ENCODE peak calls at places on chromosomes 3 and 15, in six cellular contexts. L is HL-60; G is foreskin fibroblast; H is colonic mucosa; O is CD4-positive, alpha-beta T cell; Q is fibroblast of lung. M is an unnamed sample.

GRCh38 chr3:6860911-6861330 is at the start of gene GRM7:
- DNase-seq in L (no peak), G (peak), H (no peak), O (no peak), Q (peak), M (no peak)

GRCh38 chr15:47576921-47577474 is 140.3 kb upstream of the SEMA6D start:
- DNase-seq in L (no peak), G (peak), H (no peak), O (no peak), Q (no peak), M (no peak)

GRCh38 chr15:76324066-76324465 is 12.5 kb upstream of the ISL2 start:
- DNase-seq in L (no peak), G (no peak), H (no peak), O (no peak), Q (no peak), M (no peak)

GRCh38 chr3:52240886-52241244 is 1.9 kb upstream of the TWF2 start:
- DNase-seq in L (no peak), G (no peak), H (no peak), O (no peak), Q (no peak), M (no peak)

GRCh38 chr3:134611516-134611915 is 39.3 kb downstream of the KY start:
- DNase-seq in L (no peak), G (no peak), H (peak), O (no peak), Q (no peak), M (no peak)

GRCh38 chr3:71584216-71585061 is 911 bp upstream of the FOXP1 start:
- DNase-seq in L (peak), G (peak), H (peak), O (peak), Q (peak), M (no peak)

GRCh38 chr3:167816953-167817352 is 81.4 kb downstream of the SERPINI1 start:
- DNase-seq in L (no peak), G (no peak), H (no peak), O (no peak), Q (no peak), M (no peak)

GRCh38 chr3:41328916-41329315 is 129.6 kb downstream of the CTNNB1 start:
- DNase-seq in L (no peak), G (peak), H (no peak), O (no peak), Q (peak), M (no peak)

GRCh38 chr15:72141171-72142084 is 23.2 kb downstream of the SENP8 start:
- DNase-seq in L (no peak), G (no peak), H (no peak), O (no peak), Q (peak), M (no peak)

GRCh38 chr3:147521646-147522045 is 112.5 kb downstream of the ZIC1 start:
- DNase-seq in L (no peak), G (peak), H (no peak), O (no peak), Q (peak), M (no peak)

GRCh38 chr3:57778499-57778898 is 22.4 kb downstream of the SLMAP start:
- DNase-seq in L (no peak), G (peak), H (no peak), O (no peak), Q (no peak), M (no peak)

GRCh38 chr3:143464850-143465249 is 345.3 kb downstream of the CHST2 start:
- DNase-seq in L (no peak), G (peak), H (peak), O (no peak), Q (no peak), M (no peak)

GRCh38 chr3:146625117-146625775 is 20.1 kb upstream of the PLSCR5 start:
- DNase-seq in L (no peak), G (peak), H (no peak), O (no peak), Q (no peak), M (no peak)

GRCh38 chr15:70259030-70259424 is 161.3 kb upstream of the TLE3 start:
- DNase-seq in L (no peak), G (peak), H (peak), O (peak), Q (peak), M (peak)

GRCh38 chr3:172221550-172221949 is 182.2 kb downstream of the FNDC3B start:
- DNase-seq in L (no peak), G (peak), H (no peak), O (no peak), Q (peak), M (no peak)

GRCh38 chr3:138673641-138674040 is 65.1 kb downstream of the FAIM start:
- DNase-seq in L (no peak), G (no peak), H (peak), O (no peak), Q (peak), M (no peak)

GRCh38 chr3:64732570-64732969 is 44.8 kb upstream of the ADAMTS9 start:
- DNase-seq in L (no peak), G (peak), H (no peak), O (no peak), Q (no peak), M (no peak)

GRCh38 chr3:15557511-15557946 is 36.0 kb upstream of the COLQ start:
- DNase-seq in L (peak), G (peak), H (peak), O (peak), Q (peak), M (peak)

GRCh38 chr15:45891766-45892165 is 256.9 kb downstream of the SQOR start:
- DNase-seq in L (no peak), G (peak), H (no peak), O (no peak), Q (no peak), M (no peak)

GRCh38 chr3:143538577-143538981 is 309.7 kb downstream of the SLC9A9 start:
- DNase-seq in L (no peak), G (peak), H (no peak), O (no peak), Q (peak), M (no peak)

GRCh38 chr15:40847225-40847961 is 3.5 kb downstream of the SPINT1 start:
- DNase-seq in L (peak), G (peak), H (peak), O (no peak), Q (peak), M (peak)

GRCh38 chr3:22007376-22007775 is 256.4 kb upstream of the ZNF385D start:
- DNase-seq in L (peak), G (no peak), H (no peak), O (no peak), Q (no peak), M (no peak)

GRCh38 chr3:10926831-10927521 is 65.6 kb upstream of the SLC6A1 start:
- DNase-seq in L (no peak), G (no peak), H (no peak), O (no peak), Q (peak), M (no peak)

GRCh38 chr3:182636646-182637045 is 156.7 kb upstream of the ATP11B start:
- DNase-seq in L (no peak), G (no peak), H (no peak), O (no peak), Q (peak), M (no peak)

GRCh38 chr3:74633021-74633420 is 18.6 kb upstream of the CNTN3 start:
- DNase-seq in L (no peak), G (peak), H (no peak), O (no peak), Q (peak), M (no peak)

GRCh38 chr3:119497824-119498187 is 541 bp upstream of the TIMMDC1 start:
- DNase-seq in L (no peak), G (peak), H (peak), O (no peak), Q (peak), M (no peak)

GRCh38 chr3:48468329-48468731 is 21.8 kb downstream of the ATRIP start:
- DNase-seq in L (no peak), G (no peak), H (peak), O (no peak), Q (no peak), M (no peak)

GRCh38 chr3:146468234-146468931 is 978 bp downstream of the PLSCR2 start:
- DNase-seq in L (no peak), G (peak), H (peak), O (no peak), Q (peak), M (no peak)

GRCh38 chr3:197125601-197126000 is 96.0 kb upstream of the MELTF start:
- DNase-seq in L (no peak), G (peak), H (no peak), O (no peak), Q (peak), M (no peak)

GRCh38 chr3:169278092-169278491 is 385.4 kb downstream of the MECOM start:
- DNase-seq in L (no peak), G (no peak), H (no peak), O (no peak), Q (peak), M (no peak)

GRCh38 chr3:87792532-87793321 is 266.1 kb downstream of the CGGBP1 start:
- DNase-seq in L (no peak), G (peak), H (no peak), O (no peak), Q (peak), M (no peak)

GRCh38 chr3:134462236-134463059 is 23.3 kb downstream of the ANAPC13 start:
- DNase-seq in L (no peak), G (peak), H (no peak), O (no peak), Q (peak), M (no peak)

GRCh38 chr3:44468572-44469520 is 8.6 kb downstream of the ZNF445 start:
- DNase-seq in L (no peak), G (peak), H (no peak), O (no peak), Q (peak), M (no peak)

GRCh38 chr15:92709064-92709463 is 53.5 kb upstream of the FAM174B start:
- DNase-seq in L (no peak), G (no peak), H (no peak), O (no peak), Q (no peak), M (no peak)

GRCh38 chr15:58369261-58369699 is 62.5 kb upstream of the LIPC start:
- DNase-seq in L (no peak), G (peak), H (no peak), O (no peak), Q (peak), M (no peak)

GRCh38 chr3:23455084-23455483 is 252.0 kb downstream of the UBE2E2 start:
- DNase-seq in L (peak), G (peak), H (no peak), O (no peak), Q (peak), M (no peak)

GRCh38 chr15:91068966-91069365 is 31.1 kb upstream of the SV2B start:
- DNase-seq in L (no peak), G (no peak), H (no peak), O (no peak), Q (no peak), M (no peak)

GRCh38 chr15:91070872-91071271 is 29.2 kb upstream of the SV2B start:
- DNase-seq in L (no peak), G (no peak), H (no peak), O (no peak), Q (no peak), M (no peak)

GRCh38 chr15:91073768-91074167 is 26.3 kb upstream of the SV2B start:
- DNase-seq in L (no peak), G (no peak), H (no peak), O (no peak), Q (no peak), M (no peak)

GRCh38 chr15:91075761-91076160 is 24.3 kb upstream of the SV2B start:
- DNase-seq in L (no peak), G (no peak), H (no peak), O (no peak), Q (no peak), M (no peak)

DNA sequence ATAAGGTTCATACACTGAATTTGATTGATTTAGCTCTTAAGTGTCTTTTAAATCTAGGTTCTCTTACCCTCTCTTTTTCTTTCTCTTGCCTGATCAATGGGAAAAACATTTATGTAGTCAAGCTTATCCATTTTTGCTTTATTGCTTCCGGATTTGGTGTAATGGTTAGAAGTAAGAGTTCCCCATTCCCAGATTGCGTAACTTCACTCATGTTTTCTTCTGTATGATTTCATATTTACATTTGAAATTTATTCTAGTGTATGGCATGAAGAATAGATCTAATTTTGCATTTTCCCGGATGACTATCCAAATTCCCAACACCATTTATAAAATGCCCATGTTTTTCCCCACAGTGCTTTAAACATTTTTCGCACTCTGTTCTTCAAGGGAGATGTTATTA is 27.9 kb upstream of the SV2B start:
- DNase-seq in L (no peak), G (no peak), H (no peak), O (no peak), Q (no peak), M (no peak)
- TF ChIP-seq CTCF in L (no peak), G (no peak), H (no peak), O (no peak), Q (no peak), M (no peak)

DNA sequence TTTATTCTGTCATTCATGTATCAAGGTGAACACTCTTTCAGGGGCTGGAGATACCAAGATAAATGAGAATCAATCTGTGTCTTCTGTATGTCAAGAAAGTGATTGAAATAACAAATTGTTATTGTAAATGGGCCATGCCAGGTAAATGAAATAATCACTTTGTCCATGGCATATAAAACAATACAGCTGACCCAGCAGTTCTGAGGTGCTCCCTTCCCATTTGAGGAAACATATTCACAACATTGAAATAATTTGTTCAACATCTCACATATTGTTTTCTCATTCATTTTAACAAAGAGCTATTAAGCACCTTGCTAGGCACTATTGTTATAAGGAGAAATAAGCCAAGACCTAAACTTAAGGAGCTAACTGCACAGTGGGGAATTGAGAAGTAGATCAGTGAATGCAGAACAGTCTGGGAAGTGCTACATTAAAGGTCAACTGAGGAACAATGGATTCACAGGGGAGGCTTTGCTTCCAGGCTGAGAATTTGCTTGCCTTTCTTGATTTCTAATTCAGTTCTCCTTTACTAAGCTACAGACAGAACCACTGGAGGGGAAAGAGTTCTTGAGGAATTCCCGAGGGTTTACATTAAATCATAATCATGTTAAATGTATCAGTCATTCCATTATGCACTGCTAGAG is 806.3 kb upstream of the ARPP21 start:
- DNase-seq in L (no peak), G (no peak), H (no peak), O (no peak), Q (no peak), M (no peak)
- TF ChIP-seq CTCF in L (no peak), G (no peak), H (no peak), O (no peak), Q (no peak), M (no peak)

GRCh38 chr15:101136381-101137268 is 115.2 kb downstream of the CHSY1 start:
- DNase-seq in L (no peak), G (no peak), H (no peak), O (no peak), Q (no peak), M (no peak)

GRCh38 chr15:101135532-101136166 is 116.2 kb downstream of the CHSY1 start:
- DNase-seq in L (peak), G (no peak), H (no peak), O (no peak), Q (no peak), M (no peak)

GRCh38 chr15:101138086-101138660 is 113.7 kb downstream of the CHSY1 start:
- DNase-seq in L (no peak), G (no peak), H (no peak), O (no peak), Q (no peak), M (no peak)

GRCh38 chr15:101138913-101139880 is 112.7 kb downstream of the CHSY1 start:
- DNase-seq in L (no peak), G (no peak), H (no peak), O (no peak), Q (peak), M (no peak)

GRCh38 chr15:101137312-101137940 is 114.4 kb downstream of the CHSY1 start:
- DNase-seq in L (peak), G (no peak), H (no peak), O (no peak), Q (no peak), M (no peak)
- TF ChIP-seq CTCF in L (no peak), G (no peak), H (no peak), O (no peak), Q (no peak), M (no peak)

GRCh38 chr3:79729096-79729495 is 38.7 kb downstream of the ROBO1 start:
- DNase-seq in L (no peak), G (no peak), H (no peak), O (no peak), Q (peak), M (no peak)

GRCh38 chr3:79726795-79727194 is 41.0 kb downstream of the ROBO1 start:
- DNase-seq in L (no peak), G (no peak), H (no peak), O (no peak), Q (no peak), M (no peak)

GRCh38 chr3:79724206-79724605 is 43.6 kb downstream of the ROBO1 start:
- DNase-seq in L (no peak), G (no peak), H (no peak), O (no peak), Q (no peak), M (no peak)
- TF ChIP-seq CTCF in L (no peak), G (no peak), H (no peak), O (no peak), Q (no peak), M (no peak)

GRCh38 chr15:61832223-61832622 is 228.0 kb downstream of the VPS13C start:
- DNase-seq in L (no peak), G (no peak), H (no peak), O (no peak), Q (no peak), M (no peak)

GRCh38 chr15:61835029-61835428 is 225.2 kb downstream of the VPS13C start:
- DNase-seq in L (no peak), G (no peak), H (no peak), O (no peak), Q (no peak), M (no peak)

GRCh38 chr15:61839541-61839940 is 220.7 kb downstream of the VPS13C start:
- DNase-seq in L (no peak), G (no peak), H (no peak), O (no peak), Q (peak), M (no peak)

GRCh38 chr15:61834076-61834697 is 226.1 kb downstream of the VPS13C start:
- DNase-seq in L (no peak), G (peak), H (peak), O (peak), Q (peak), M (no peak)

GRCh38 chr15:61835476-61836106 is 224.7 kb downstream of the VPS13C start:
- DNase-seq in L (no peak), G (peak), H (peak), O (peak), Q (peak), M (no peak)
- TF ChIP-seq CTCF in L (peak), G (peak), H (peak), O (peak), Q (peak), M (peak)

GRCh38 chr3:140097874-140098273 is 162.9 kb downstream of the CLSTN2 start:
- DNase-seq in L (no peak), G (no peak), H (no peak), O (no peak), Q (no peak), M (no peak)

GRCh38 chr3:140103986-140104645 is 169.1 kb downstream of the CLSTN2 start:
- DNase-seq in L (no peak), G (no peak), H (no peak), O (no peak), Q (no peak), M (no peak)

GRCh38 chr3:140103166-140103565 is 168.2 kb downstream of the CLSTN2 start:
- DNase-seq in L (no peak), G (no peak), H (no peak), O (no peak), Q (no peak), M (no peak)

GRCh38 chr3:140096037-140096436 is 161.1 kb downstream of the CLSTN2 start:
- DNase-seq in L (no peak), G (no peak), H (no peak), O (no peak), Q (no peak), M (no peak)

DNA sequence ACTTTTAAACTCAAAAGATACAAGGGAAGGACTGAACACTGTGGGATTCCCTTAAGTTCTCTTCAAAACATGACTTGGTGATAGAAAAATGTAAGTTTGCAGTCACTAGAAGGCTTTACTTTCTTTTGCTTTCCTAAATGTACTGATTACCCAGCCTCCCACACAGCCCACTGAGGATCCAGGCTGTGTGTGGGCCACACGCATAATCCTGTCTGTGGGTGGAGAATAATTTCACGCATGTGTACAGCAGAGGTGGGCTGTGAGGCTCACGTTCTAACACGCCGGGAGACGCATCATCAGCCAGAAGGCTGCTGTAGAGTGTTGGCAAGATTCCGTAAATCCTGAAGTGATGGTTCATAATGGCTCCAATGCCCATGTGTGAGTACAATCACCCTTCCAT is 165.5 kb downstream of the CLSTN2 start:
- DNase-seq in L (no peak), G (no peak), H (no peak), O (no peak), Q (no peak), M (no peak)
- TF ChIP-seq CTCF in L (no peak), G (no peak), H (no peak), O (no peak), Q (no peak), M (no peak)

GRCh38 chr15:65028921-65029735 is at the start of gene MTFMT:
- DNase-seq in L (peak), G (peak), H (peak), O (peak), Q (peak), M (peak)
- TF ChIP-seq CTCF in L (no peak), G (no peak), H (no peak), O (no peak), Q (no peak), M (no peak)

DNA sequence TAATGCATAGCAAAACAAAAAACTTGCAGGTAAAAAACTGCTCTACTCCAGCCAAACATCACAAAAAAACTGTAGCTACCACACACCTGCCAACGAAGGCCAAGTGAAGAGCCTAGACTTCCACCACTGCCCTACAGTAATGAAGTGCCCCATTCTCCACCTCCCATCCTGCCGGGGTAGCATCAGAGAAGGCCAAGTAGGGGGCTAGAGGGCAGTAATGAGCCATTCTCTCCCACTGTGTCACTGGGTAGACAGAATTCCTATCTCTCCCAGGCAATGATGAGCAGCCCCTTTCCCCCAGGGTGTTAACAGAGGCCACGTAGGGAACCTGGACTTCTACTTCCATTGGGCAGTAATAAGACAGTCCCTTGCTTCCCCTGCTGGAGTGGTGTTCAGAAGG is 9.5 kb downstream of the SEC22C start:
- DNase-seq in L (no peak), G (peak), H (peak), O (peak), Q (peak), M (no peak)
- TF ChIP-seq CTCF in L (peak), G (peak), H (no peak), O (peak), Q (peak), M (peak)